ENCODE peak calls at places on chromosomes 3 and 15, in six cellular contexts. One of them, this sample, is unnamed.
A peak's percentile ranks its signal among the peaks of the same experiment; 100 is the strongest.

GRCh38 chr15:64132217-64132616 is 19.3 kb upstream of the SNX22 start:
- DNase-seq in astrocyte: no peak
- DNase-seq in upper lobe of right lung: no peak
- DNase-seq in small intestine: no peak
- DNase-seq in IMR-90: no peak
- DNase-seq in colonic mucosa: no peak
- DNase-seq in this sample: no peak

GRCh38 chr3:71384393-71384792 is 199.1 kb downstream of the FOXP1 start:
- DNase-seq in astrocyte: peak; percentile 59
- DNase-seq in upper lobe of right lung: no peak
- DNase-seq in small intestine: no peak
- DNase-seq in IMR-90: no peak
- DNase-seq in colonic mucosa: no peak
- DNase-seq in this sample: no peak

GRCh38 chr3:125591116-125591755 is 4.1 kb downstream of the OSBPL11 start:
- DNase-seq in astrocyte: no peak
- DNase-seq in upper lobe of right lung: no peak
- DNase-seq in small intestine: no peak
- DNase-seq in IMR-90: peak; percentile 11
- DNase-seq in colonic mucosa: no peak
- DNase-seq in this sample: no peak

GRCh38 chr15:51299187-51300015 is 39.0 kb downstream of the CYP19A1 start:
- DNase-seq in astrocyte: no peak
- DNase-seq in upper lobe of right lung: no peak
- DNase-seq in small intestine: peak; percentile 19
- DNase-seq in IMR-90: no peak
- DNase-seq in colonic mucosa: no peak
- DNase-seq in this sample: no peak

GRCh38 chr3:10417849-10418248 is 87.5 kb downstream of the ATP2B2 start:
- DNase-seq in astrocyte: peak; percentile 8
- DNase-seq in upper lobe of right lung: no peak
- DNase-seq in small intestine: peak; percentile 9
- DNase-seq in IMR-90: peak; percentile 23
- DNase-seq in colonic mucosa: no peak
- DNase-seq in this sample: no peak

GRCh38 chr3:16589867-16590624 is 15.2 kb downstream of the DAZL start:
- DNase-seq in astrocyte: no peak
- DNase-seq in upper lobe of right lung: no peak
- DNase-seq in small intestine: no peak
- DNase-seq in IMR-90: no peak
- DNase-seq in colonic mucosa: no peak
- DNase-seq in this sample: no peak

GRCh38 chr3:16090013-16090412 is 84.5 kb upstream of the GALNT15 start:
- DNase-seq in astrocyte: peak; percentile 99
- DNase-seq in upper lobe of right lung: no peak
- DNase-seq in small intestine: no peak
- DNase-seq in IMR-90: peak; percentile 99
- DNase-seq in colonic mucosa: no peak
- DNase-seq in this sample: no peak

GRCh38 chr3:57597973-57598351 is 818 bp upstream of the ARF4 start:
- DNase-seq in astrocyte: no peak
- DNase-seq in upper lobe of right lung: no peak
- DNase-seq in small intestine: no peak
- DNase-seq in IMR-90: peak; percentile 45
- DNase-seq in colonic mucosa: no peak
- DNase-seq in this sample: no peak

GRCh38 chr3:50550079-50550736 is 17.3 kb downstream of the C3orf18 start:
- DNase-seq in astrocyte: no peak
- DNase-seq in upper lobe of right lung: peak; percentile 78
- DNase-seq in small intestine: peak; percentile 25
- DNase-seq in IMR-90: peak; percentile 20
- DNase-seq in colonic mucosa: peak; percentile 63
- DNase-seq in this sample: peak; percentile 52

GRCh38 chr3:160707187-160707789 is 30.3 kb downstream of the ARL14 start:
- DNase-seq in astrocyte: peak; percentile 22
- DNase-seq in upper lobe of right lung: no peak
- DNase-seq in small intestine: peak; percentile 51
- DNase-seq in IMR-90: peak; percentile 50
- DNase-seq in colonic mucosa: peak; percentile 27
- DNase-seq in this sample: no peak

GRCh38 chr3:49706456-49707112 is 12.9 kb downstream of the AMIGO3 start:
- DNase-seq in astrocyte: no peak
- DNase-seq in upper lobe of right lung: no peak
- DNase-seq in small intestine: no peak
- DNase-seq in IMR-90: no peak
- DNase-seq in colonic mucosa: no peak
- DNase-seq in this sample: no peak

GRCh38 chr3:125069968-125070745 is 14.4 kb upstream of the HEG1 start:
- DNase-seq in astrocyte: no peak
- DNase-seq in upper lobe of right lung: no peak
- DNase-seq in small intestine: no peak
- DNase-seq in IMR-90: no peak
- DNase-seq in colonic mucosa: no peak
- DNase-seq in this sample: no peak

GRCh38 chr15:66703540-66703941 is 1.5 kb downstream of the SMAD6 start:
- DNase-seq in astrocyte: peak; percentile 45
- DNase-seq in upper lobe of right lung: peak; percentile 77
- DNase-seq in small intestine: no peak
- DNase-seq in IMR-90: peak; percentile 55
- DNase-seq in colonic mucosa: peak; percentile 36
- DNase-seq in this sample: peak; percentile 38

GRCh38 chr15:90160781-90161727 is 40.1 kb upstream of the SEMA4B start:
- DNase-seq in astrocyte: no peak
- DNase-seq in upper lobe of right lung: peak; percentile 75
- DNase-seq in small intestine: peak; percentile 92
- DNase-seq in IMR-90: no peak
- DNase-seq in colonic mucosa: peak; percentile 91
- DNase-seq in this sample: no peak

GRCh38 chr3:116483135-116483534 is 37.8 kb upstream of the LSAMP start:
- DNase-seq in astrocyte: no peak
- DNase-seq in upper lobe of right lung: no peak
- DNase-seq in small intestine: no peak
- DNase-seq in IMR-90: no peak
- DNase-seq in colonic mucosa: no peak
- DNase-seq in this sample: no peak

GRCh38 chr15:50250789-50251394 is 14.6 kb downstream of the HDC start:
- DNase-seq in astrocyte: no peak
- DNase-seq in upper lobe of right lung: no peak
- DNase-seq in small intestine: no peak
- DNase-seq in IMR-90: no peak
- DNase-seq in colonic mucosa: no peak
- DNase-seq in this sample: no peak

GRCh38 chr3:136562031-136562430 is 190.1 kb downstream of the STAG1 start:
- DNase-seq in astrocyte: no peak
- DNase-seq in upper lobe of right lung: no peak
- DNase-seq in small intestine: no peak
- DNase-seq in IMR-90: no peak
- DNase-seq in colonic mucosa: no peak
- DNase-seq in this sample: no peak

GRCh38 chr3:139095803-139096466 is 51.2 kb upstream of the PRR23C start:
- DNase-seq in astrocyte: no peak
- DNase-seq in upper lobe of right lung: no peak
- DNase-seq in small intestine: no peak
- DNase-seq in IMR-90: no peak
- DNase-seq in colonic mucosa: no peak
- DNase-seq in this sample: no peak

GRCh38 chr3:128173241-128173640 is 20.0 kb downstream of the EEFSEC start:
- DNase-seq in astrocyte: no peak
- DNase-seq in upper lobe of right lung: no peak
- DNase-seq in small intestine: no peak
- DNase-seq in IMR-90: no peak
- DNase-seq in colonic mucosa: no peak
- DNase-seq in this sample: no peak

GRCh38 chr3:18232317-18232716 is 192.8 kb downstream of the SATB1 start:
- DNase-seq in astrocyte: no peak
- DNase-seq in upper lobe of right lung: no peak
- DNase-seq in small intestine: no peak
- DNase-seq in IMR-90: no peak
- DNase-seq in colonic mucosa: no peak
- DNase-seq in this sample: no peak
- H3K27ac ChIP-seq in astrocyte: no peak overlapping the region
- H3K27ac ChIP-seq in upper lobe of right lung: no peak overlapping the region
- H3K27ac ChIP-seq in small intestine: no peak overlapping the region
- H3K27ac ChIP-seq in IMR-90: no peak overlapping the region
- H3K27ac ChIP-seq in colonic mucosa: no peak overlapping the region
- H3K27ac ChIP-seq in this sample: no peak overlapping the region

GRCh38 chr3:13879102-13879945 is 547 bp downstream of the WNT7A start:
- DNase-seq in astrocyte: no peak
- DNase-seq in upper lobe of right lung: peak; percentile 71
- DNase-seq in small intestine: no peak
- DNase-seq in IMR-90: no peak
- DNase-seq in colonic mucosa: no peak
- DNase-seq in this sample: no peak

GRCh38 chr3:13876451-13876850 is 3.4 kb downstream of the WNT7A start:
- DNase-seq in astrocyte: no peak
- DNase-seq in upper lobe of right lung: peak; percentile 36
- DNase-seq in small intestine: no peak
- DNase-seq in IMR-90: no peak
- DNase-seq in colonic mucosa: no peak
- DNase-seq in this sample: no peak

GRCh38 chr3:13879946-13880810 is at the start of gene WNT7A:
- DNase-seq in astrocyte: no peak
- DNase-seq in upper lobe of right lung: peak; percentile 71
- DNase-seq in small intestine: no peak
- DNase-seq in IMR-90: no peak
- DNase-seq in colonic mucosa: no peak
- DNase-seq in this sample: no peak

GRCh38 chr3:13878711-13879101 is 1.2 kb downstream of the WNT7A start:
- DNase-seq in astrocyte: no peak
- DNase-seq in upper lobe of right lung: peak; percentile 65
- DNase-seq in small intestine: no peak
- DNase-seq in IMR-90: no peak
- DNase-seq in colonic mucosa: no peak
- DNase-seq in this sample: no peak

GRCh38 chr3:13877911-13878710 is 1.8 kb downstream of the WNT7A start:
- DNase-seq in astrocyte: no peak
- DNase-seq in upper lobe of right lung: peak; percentile 64
- DNase-seq in small intestine: no peak
- DNase-seq in IMR-90: no peak
- DNase-seq in colonic mucosa: no peak
- DNase-seq in this sample: no peak
- H3K4me3 ChIP-seq in astrocyte: no peak overlapping the region
- H3K4me3 ChIP-seq in upper lobe of right lung: peak overlapping the region; percentile 36
- H3K4me3 ChIP-seq in small intestine: no peak overlapping the region
- H3K4me3 ChIP-seq in IMR-90: no peak overlapping the region
- H3K4me3 ChIP-seq in colonic mucosa: no peak overlapping the region
- H3K4me3 ChIP-seq in this sample: peak overlapping the region; percentile 4

DNA sequence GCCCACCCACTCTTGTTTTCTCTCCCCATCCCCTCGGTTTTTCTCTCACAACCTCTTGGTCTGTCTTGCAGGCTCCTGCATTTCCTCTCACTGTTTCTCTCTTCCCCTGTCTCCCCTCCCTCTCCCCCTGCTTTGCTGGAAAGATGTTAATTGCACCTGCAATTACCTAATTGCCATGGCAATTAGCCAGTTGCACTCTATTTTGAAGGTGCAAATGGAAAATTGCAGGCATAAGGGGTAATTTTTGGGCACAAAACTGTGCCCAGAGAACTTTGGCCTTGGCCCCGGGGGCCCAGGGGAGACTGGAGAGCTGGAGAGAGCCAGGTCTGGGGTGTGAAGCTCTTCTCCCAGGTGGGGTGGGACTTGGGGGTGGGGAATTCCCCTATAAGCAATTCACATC is 164.5 kb upstream of the TLE3 start:
- DNase-seq in astrocyte: no peak
- DNase-seq in upper lobe of right lung: no peak
- DNase-seq in small intestine: no peak
- DNase-seq in IMR-90: no peak
- DNase-seq in colonic mucosa: no peak
- DNase-seq in this sample: no peak
- H3K4me1 ChIP-seq in astrocyte: peaks cover 18% of the 10 kb centered on the region
- H3K4me1 ChIP-seq in upper lobe of right lung: peaks cover 56% of the 10 kb centered on the region
- H3K4me1 ChIP-seq in small intestine: no peaks in the 10 kb centered on the region
- H3K4me1 ChIP-seq in IMR-90: peaks cover 2% of the 10 kb centered on the region
- H3K4me1 ChIP-seq in colonic mucosa: no peaks in the 10 kb centered on the region
- H3K4me1 ChIP-seq in this sample: peaks cover 20% of the 10 kb centered on the region

GRCh38 chr3:51688206-51688600 is 17.2 kb downstream of the TEX264 start:
- DNase-seq in astrocyte: no peak
- DNase-seq in upper lobe of right lung: no peak
- DNase-seq in small intestine: no peak
- DNase-seq in IMR-90: no peak
- DNase-seq in colonic mucosa: no peak
- DNase-seq in this sample: no peak
- H3K27ac ChIP-seq in astrocyte: no peak overlapping the region
- H3K27ac ChIP-seq in upper lobe of right lung: no peak overlapping the region
- H3K27ac ChIP-seq in small intestine: no peak overlapping the region
- H3K27ac ChIP-seq in IMR-90: no peak overlapping the region
- H3K27ac ChIP-seq in colonic mucosa: no peak overlapping the region
- H3K27ac ChIP-seq in this sample: no peak overlapping the region

GRCh38 chr3:105254154-105254553 is 112.6 kb upstream of the ALCAM start:
- DNase-seq in astrocyte: no peak
- DNase-seq in upper lobe of right lung: no peak
- DNase-seq in small intestine: no peak
- DNase-seq in IMR-90: no peak
- DNase-seq in colonic mucosa: no peak
- DNase-seq in this sample: no peak
- H3K4me3 ChIP-seq in astrocyte: no peak overlapping the region
- H3K4me3 ChIP-seq in upper lobe of right lung: no peak overlapping the region
- H3K4me3 ChIP-seq in small intestine: no peak overlapping the region
- H3K4me3 ChIP-seq in IMR-90: no peak overlapping the region
- H3K4me3 ChIP-seq in colonic mucosa: no peak overlapping the region
- H3K4me3 ChIP-seq in this sample: no peak overlapping the region

GRCh38 chr3:46096336-46096735 is 69.1 kb upstream of the XCR1 start:
- DNase-seq in astrocyte: peak; percentile 3
- DNase-seq in upper lobe of right lung: no peak
- DNase-seq in small intestine: no peak
- DNase-seq in IMR-90: no peak
- DNase-seq in colonic mucosa: no peak
- DNase-seq in this sample: no peak

GRCh38 chr3:46096781-46097180 is 69.5 kb upstream of the XCR1 start:
- DNase-seq in astrocyte: no peak
- DNase-seq in upper lobe of right lung: no peak
- DNase-seq in small intestine: no peak
- DNase-seq in IMR-90: no peak
- DNase-seq in colonic mucosa: no peak
- DNase-seq in this sample: no peak

GRCh38 chr3:46098319-46098761 is 71.1 kb upstream of the XCR1 start:
- DNase-seq in astrocyte: peak; percentile 26
- DNase-seq in upper lobe of right lung: no peak
- DNase-seq in small intestine: peak; percentile 51
- DNase-seq in IMR-90: peak; percentile 50
- DNase-seq in colonic mucosa: no peak
- DNase-seq in this sample: peak; percentile 59

GRCh38 chr3:46095307-46095706 is 68.0 kb upstream of the XCR1 start:
- DNase-seq in astrocyte: no peak
- DNase-seq in upper lobe of right lung: no peak
- DNase-seq in small intestine: no peak
- DNase-seq in IMR-90: no peak
- DNase-seq in colonic mucosa: no peak
- DNase-seq in this sample: no peak

GRCh38 chr3:46097691-46098241 is 70.5 kb upstream of the XCR1 start:
- DNase-seq in astrocyte: no peak
- DNase-seq in upper lobe of right lung: no peak
- DNase-seq in small intestine: peak; percentile 20
- DNase-seq in IMR-90: peak; percentile 31
- DNase-seq in colonic mucosa: no peak
- DNase-seq in this sample: peak; percentile 50
- H3K4me1 ChIP-seq in astrocyte: no peaks in the 10 kb centered on the region
- H3K4me1 ChIP-seq in upper lobe of right lung: peaks cover 35% of the 10 kb centered on the region
- H3K4me1 ChIP-seq in small intestine: peaks cover 3% of the 10 kb centered on the region
- H3K4me1 ChIP-seq in IMR-90: peaks cover 6% of the 10 kb centered on the region
- H3K4me1 ChIP-seq in colonic mucosa: no peaks in the 10 kb centered on the region
- H3K4me1 ChIP-seq in this sample: no peaks in the 10 kb centered on the region

This sample was measured in uterus.